ENCODE peak calls at places on chromosomes 1 and 21, in five cellular contexts. X is HCT116, M is K562, F is HepG2, J is SK-N-SH. B is an unnamed sample.

GRCh38 chr1:220878223-220879081 is 791 bp upstream of the HLX start:
- DNase-seq in X (no peak), M (no peak), F (no peak), J (no peak), B (no peak)

GRCh38 chr21:25421327-25422028 is 185.8 kb downstream of the MRPL39 start:
- DNase-seq in X (no peak), M (no peak), F (no peak), J (no peak), B (peak; percentile 30)

GRCh38 chr1:14924455-14925325 is 228.9 kb upstream of the TMEM51 start:
- DNase-seq in X (no peak), M (peak; percentile 84), F (no peak), J (peak; percentile 90), B (no peak)

GRCh38 chr1:147162093-147162492 is 10.2 kb downstream of the PRKAB2 start:
- DNase-seq in X (peak; percentile 27), M (no peak), F (no peak), J (no peak), B (no peak)

GRCh38 chr1:53763911-53764310 is 24.9 kb upstream of the GLIS1 start:
- DNase-seq in X (no peak), M (no peak), F (no peak), J (no peak), B (no peak)

GRCh38 chr21:45020629-45021427 is 53.6 kb upstream of the ADARB1 start:
- DNase-seq in X (no peak), M (no peak), F (no peak), J (no peak), B (no peak)

GRCh38 chr1:182644863-182645262 is 39.5 kb downstream of the RGS8 start:
- DNase-seq in X (no peak), M (no peak), F (no peak), J (no peak), B (no peak)

GRCh38 chr1:33005117-33005811 is 31.4 kb downstream of the AK2 start:
- DNase-seq in X (no peak), M (no peak), F (no peak), J (no peak), B (no peak)

GRCh38 chr1:228190778-228191177 is 17.1 kb upstream of the OBSCN start:
- DNase-seq in X (no peak), M (no peak), F (no peak), J (no peak), B (no peak)

GRCh38 chr1:20150326-20150705 is 11.2 kb downstream of the PLA2G2F start:
- DNase-seq in X (no peak), M (no peak), F (no peak), J (no peak), B (no peak)

GRCh38 chr1:232426801-232427200 is 203.1 kb downstream of the SIPA1L2 start:
- DNase-seq in X (no peak), M (no peak), F (no peak), J (no peak), B (no peak)

GRCh38 chr1:207823880-207824566 is 72.2 kb downstream of the CD46 start:
- DNase-seq in X (peak; percentile 37), M (no peak), F (peak; percentile 86), J (peak; percentile 67), B (no peak)

GRCh38 chr1:247111259-247111635 is 7.1 kb upstream of the ZNF669 start:
- DNase-seq in X (no peak), M (peak; percentile 69), F (no peak), J (peak; percentile 83), B (no peak)

GRCh38 chr1:181479137-181479745 is 4.1 kb upstream of the CACNA1E start:
- DNase-seq in X (peak; percentile 59), M (peak; percentile 70), F (peak; percentile 45), J (peak; percentile 78), B (peak; percentile 32)

GRCh38 chr21:45970674-45971486 is 10.7 kb upstream of the COL6A1 start:
- DNase-seq in X (no peak), M (peak; percentile 82), F (peak; percentile 33), J (peak; percentile 90), B (no peak)

GRCh38 chr1:27372022-27372807 is 2.4 kb downstream of the FCN3 start:
- DNase-seq in X (no peak), M (peak; percentile 77), F (no peak), J (no peak), B (no peak)

GRCh38 chr1:221602866-221603265 is 139.0 kb downstream of the DUSP10 start:
- DNase-seq in X (no peak), M (no peak), F (no peak), J (no peak), B (no peak)

GRCh38 chr1:228088586-228089498 is 6.3 kb downstream of the ARF1 start:
- DNase-seq in X (no peak), M (no peak), F (no peak), J (no peak), B (no peak)

GRCh38 chr1:230836801-230837200 is 31.5 kb downstream of the C1orf198 start:
- DNase-seq in X (no peak), M (no peak), F (no peak), J (no peak), B (no peak)

GRCh38 chr1:190754769-190755168 is 277.1 kb upstream of the BRINP3 start:
- DNase-seq in X (peak; percentile 24), M (peak; percentile 6), F (peak; percentile 3), J (peak; percentile 5), B (no peak)

GRCh38 chr1:165842363-165843129 is 15.1 kb downstream of the UCK2 start:
- DNase-seq in X (no peak), M (peak; percentile 88), F (no peak), J (no peak), B (no peak)

GRCh38 chr1:25647863-25648262 is 31.3 kb downstream of the MAN1C1 start:
- DNase-seq in X (no peak), M (no peak), F (no peak), J (no peak), B (no peak)

GRCh38 chr1:43952731-43953350 is 6.1 kb downstream of the IPO13 start:
- DNase-seq in X (no peak), M (no peak), F (no peak), J (no peak), B (no peak)

GRCh38 chr1:33768821-33769220 is 95.1 kb upstream of the HMGB4 start:
- DNase-seq in X (no peak), M (no peak), F (no peak), J (no peak), B (no peak)

GRCh38 chr1:2081326-2081885 is 31.2 kb downstream of the PRKCZ start:
- DNase-seq in X (no peak), M (no peak), F (no peak), J (no peak), B (no peak)

GRCh38 chr1:2080884-2081283 is 30.7 kb downstream of the PRKCZ start:
- DNase-seq in X (no peak), M (no peak), F (no peak), J (no peak), B (no peak)

GRCh38 chr1:2083666-2084065 is 33.5 kb downstream of the PRKCZ start:
- DNase-seq in X (no peak), M (no peak), F (no peak), J (no peak), B (no peak)

GRCh38 chr1:2080140-2080539 is 29.9 kb downstream of the PRKCZ start:
- DNase-seq in X (no peak), M (no peak), F (no peak), J (no peak), B (no peak)

GRCh38 chr1:2082064-2082463 is 31.9 kb downstream of the PRKCZ start:
- DNase-seq in X (no peak), M (no peak), F (no peak), J (no peak), B (no peak)
- TF ChIP-seq POLR2AphosphoS5 in X (no peak), M (no peak), F (no peak), J (no peak), B (no peak)

DNA sequence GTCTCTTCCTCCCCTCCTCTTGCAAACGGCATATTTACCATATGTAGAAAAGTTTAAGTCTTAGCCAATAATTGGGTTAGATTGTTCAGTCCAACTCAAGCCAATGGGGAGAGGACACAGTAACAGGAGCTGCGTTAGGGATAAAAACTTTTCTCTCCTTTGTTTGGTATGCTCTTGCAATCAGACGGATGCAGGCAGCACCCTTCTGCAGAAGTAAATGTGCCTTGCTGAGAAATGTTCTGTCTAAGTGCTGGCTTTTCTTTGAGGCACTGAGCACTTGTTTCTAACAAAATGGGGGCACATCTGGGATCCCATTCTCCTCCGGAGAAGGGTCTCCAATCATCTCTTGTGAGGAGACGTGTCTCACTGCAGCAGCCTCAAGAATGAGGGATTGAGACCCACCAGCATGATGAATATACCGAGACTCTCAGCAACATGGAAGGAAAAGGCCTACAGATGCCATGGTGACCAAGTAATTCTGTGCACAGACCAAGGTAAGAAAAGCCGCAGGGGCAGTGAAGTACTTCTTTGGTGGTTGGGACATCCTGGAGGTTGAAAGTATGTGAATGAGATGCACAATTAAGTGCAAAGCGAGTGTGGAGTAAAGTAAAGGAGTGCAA is 20.7 kb upstream of the GNG4 start:
- DNase-seq in X (peak; percentile 7), M (no peak), F (no peak), J (no peak), B (no peak)
- H3K9me3 ChIP-seq in X (peaks cover 22% of the 10 kb centered on the region), M (peaks cover 6% of the 10 kb centered on the region), F (peaks cover 34% of the 10 kb centered on the region), J (peaks cover 11% of the 10 kb centered on the region), B (peaks cover 16% of the 10 kb centered on the region)

DNA sequence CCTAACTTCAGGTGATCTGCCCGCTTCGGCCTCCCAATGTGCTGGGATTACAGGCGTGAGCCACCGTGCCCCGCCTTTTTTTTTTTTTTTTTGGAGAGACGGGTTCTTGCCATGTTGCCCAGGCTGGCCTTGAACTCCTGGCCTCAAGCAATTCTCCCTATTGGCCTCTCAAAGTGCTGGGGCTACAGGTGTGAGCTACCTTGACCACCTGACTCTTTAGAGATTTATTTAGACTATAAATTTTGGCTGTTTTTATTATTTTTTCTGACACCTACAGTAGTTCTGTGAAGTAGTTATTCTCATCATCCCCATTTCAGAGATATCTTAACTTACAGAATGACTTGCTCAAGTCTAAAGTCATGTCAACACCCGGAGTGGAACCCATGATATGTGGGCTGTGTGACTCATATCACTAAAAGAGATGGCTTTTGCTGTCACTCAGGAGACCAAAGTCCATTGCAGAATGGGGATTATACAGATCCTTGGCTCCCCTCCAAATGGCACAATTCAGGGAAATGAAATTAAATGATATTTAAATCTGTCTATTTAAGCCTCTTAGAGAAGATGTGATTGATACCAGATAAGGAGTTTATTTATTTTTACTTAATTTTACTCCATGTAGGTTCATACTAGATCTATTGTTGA is 93.2 kb downstream of the CTH start:
- DNase-seq in X (no peak), M (peak; percentile 63), F (peak; percentile 71), J (peak; percentile 47), B (no peak)
- TF ChIP-seq REST in X (no peak), M (no peak), F (no peak), J (no peak), B (no peak)

GRCh38 chr1:248359415-248359814 is 2.0 kb upstream of the OR2T4 start:
- DNase-seq in X (no peak), M (no peak), F (no peak), J (no peak), B (no peak)

GRCh38 chr1:248366609-248367008 is 5.1 kb downstream of the OR2T4 start:
- DNase-seq in X (no peak), M (no peak), F (no peak), J (no peak), B (no peak)

DNA sequence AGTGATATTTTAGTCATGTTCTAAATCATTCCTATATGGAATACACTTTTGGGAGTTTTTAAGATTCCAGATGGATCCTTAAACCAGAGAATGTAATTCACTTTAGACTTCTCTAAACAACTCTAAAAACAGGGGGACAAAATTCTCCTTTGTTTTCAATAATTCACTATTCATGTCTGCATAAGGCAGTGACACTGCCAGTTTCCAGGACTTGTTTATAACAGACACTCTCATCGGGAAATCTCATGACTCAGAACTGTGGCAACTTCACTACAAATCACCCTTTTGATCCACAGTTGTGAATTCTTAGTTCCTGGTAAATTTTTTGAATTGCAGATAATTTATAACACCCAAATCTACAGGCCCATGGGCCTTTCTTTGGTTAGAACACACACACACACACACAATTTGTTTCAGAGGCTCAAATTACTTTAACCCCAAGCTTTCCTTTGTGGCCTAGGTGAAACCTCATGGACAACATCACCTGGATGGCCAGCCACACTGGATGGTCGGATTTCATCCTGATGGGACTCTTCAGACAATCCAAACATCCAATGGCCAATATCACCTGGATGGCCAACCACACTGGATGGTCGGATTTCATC is at the start of gene OR2T4:
- DNase-seq in X (no peak), M (no peak), F (no peak), J (no peak), B (no peak)
- TF ChIP-seq POLR2AphosphoS5 in X (no peak), M (no peak), F (no peak), J (no peak), B (no peak)